ENCODE peak calls at places on chromosomes 16 and 17, in five cellular contexts. H is colonic mucosa, I is Caco-2, U is kidney, W is upper lobe of right lung. G is an unnamed sample.

GRCh38 chr17:77726549-77726957 is 231.9 kb upstream of the TNRC6C start:
- DNase-seq in H (peak; percentile 11), I (no peak), U (no peak), W (no peak), G (no peak)

GRCh38 chr17:15966879-15967248 is 21.9 kb downstream of the ADORA2B start:
- DNase-seq in H (peak; percentile 81), I (no peak), U (peak; percentile 71), W (peak; percentile 82), G (peak; percentile 35)

GRCh38 chr17:62101519-62101918 is 36.4 kb upstream of the MED13 start:
- DNase-seq in H (no peak), I (no peak), U (no peak), W (no peak), G (peak; percentile 51)

GRCh38 chr16:87322833-87323726 is 5.9 kb upstream of the C16orf95 start:
- DNase-seq in H (no peak), I (no peak), U (peak; percentile 68), W (no peak), G (no peak)

GRCh38 chr16:31085371-31085770 is 3.4 kb downstream of the PRSS53 start:
- DNase-seq in H (no peak), I (no peak), U (no peak), W (no peak), G (no peak)

GRCh38 chr16:10682604-10683003 is 12.1 kb downstream of the TEKT5 start:
- DNase-seq in H (no peak), I (no peak), U (no peak), W (no peak), G (no peak)

GRCh38 chr16:81932668-81933067 is 78.6 kb downstream of the SDR42E1 start:
- DNase-seq in H (no peak), I (no peak), U (no peak), W (no peak), G (no peak)

GRCh38 chr17:15169676-15170075 is 95.5 kb downstream of the PMP22 start:
- DNase-seq in H (no peak), I (no peak), U (no peak), W (no peak), G (no peak)

GRCh38 chr17:41367426-41368075 is 2.1 kb downstream of the KRT33B start:
- DNase-seq in H (no peak), I (no peak), U (no peak), W (no peak), G (no peak)

GRCh38 chr16:4067262-4068001 is 48.8 kb downstream of the ADCY9 start:
- DNase-seq in H (no peak), I (no peak), U (no peak), W (no peak), G (peak; percentile 15)

GRCh38 chr16:68782198-68783174 is 45.4 kb downstream of the CDH1 start:
- DNase-seq in H (no peak), I (no peak), U (no peak), W (no peak), G (no peak)

GRCh38 chr17:78316115-78316866 is 43.6 kb downstream of the SOCS3 start:
- DNase-seq in H (no peak), I (no peak), U (no peak), W (no peak), G (no peak)

GRCh38 chr17:68289473-68289872 is 1.5 kb downstream of the SLC16A6 start:
- DNase-seq in H (no peak), I (no peak), U (no peak), W (no peak), G (no peak)

GRCh38 chr16:57743886-57744645 is 8.5 kb downstream of the KATNB1 start:
- DNase-seq in H (no peak), I (no peak), U (peak; percentile 66), W (no peak), G (no peak)

GRCh38 chr17:13500947-13501346 is 100.8 kb downstream of the HS3ST3A1 start:
- DNase-seq in H (no peak), I (no peak), U (no peak), W (no peak), G (no peak)

GRCh38 chr16:5078626-5079025 is 7.0 kb downstream of the ALG1 start:
- DNase-seq in H (no peak), I (no peak), U (no peak), W (no peak), G (no peak)

GRCh38 chr17:30290696-30291570 is 811 bp downstream of the BLMH start:
- DNase-seq in H (peak; percentile 72), I (peak; percentile 64), U (no peak), W (peak; percentile 73), G (peak; percentile 35)

GRCh38 chr17:4509402-4509801 is 10.7 kb downstream of the SPNS2 start:
- DNase-seq in H (no peak), I (no peak), U (no peak), W (peak; percentile 80), G (no peak)

GRCh38 chr16:4649744-4650442 is 25.3 kb downstream of the MGRN1 start:
- DNase-seq in H (no peak), I (no peak), U (no peak), W (no peak), G (no peak)

GRCh38 chr16:56401482-56401881 is 23.9 kb downstream of the AMFR start:
- DNase-seq in H (no peak), I (peak; percentile 56), U (no peak), W (no peak), G (peak; percentile 42)

GRCh38 chr16:15552507-15552906 is 90.4 kb downstream of the MARF1 start:
- DNase-seq in H (no peak), I (no peak), U (no peak), W (no peak), G (no peak)

GRCh38 chr17:72514888-72515287 is 394.1 kb downstream of the SOX9 start:
- DNase-seq in H (no peak), I (no peak), U (no peak), W (no peak), G (no peak)

GRCh38 chr17:3845361-3845753 is 689 bp downstream of the NCBP3 start:
- DNase-seq in H (no peak), I (no peak), U (no peak), W (no peak), G (no peak)

GRCh38 chr17:1649844-1650409 is at the start of gene RILP:
- DNase-seq in H (peak; percentile 91), I (peak; percentile 82), U (peak; percentile 94), W (peak; percentile 95), G (peak; percentile 89)

GRCh38 chr17:15247891-15248529 is 17.1 kb downstream of the PMP22 start:
- DNase-seq in H (peak; percentile 13), I (no peak), U (no peak), W (no peak), G (no peak)

GRCh38 chr17:5115673-5116651 is at the start of gene USP6:
- DNase-seq in H (no peak), I (no peak), U (peak; percentile 69), W (peak; percentile 66), G (no peak)

GRCh38 chr17:1643293-1643998 is 2.1 kb downstream of the SCARF1 start:
- DNase-seq in H (peak; percentile 83), I (peak; percentile 91), U (peak; percentile 93), W (peak; percentile 92), G (no peak)

GRCh38 chr16:31138621-31139578 is 3.4 kb upstream of the PRSS8 start:
- DNase-seq in H (peak; percentile 83), I (peak; percentile 92), U (peak; percentile 95), W (peak; percentile 92), G (peak; percentile 41)

GRCh38 chr17:19015428-19015827 is 10.9 kb upstream of the FAM83G start:
- DNase-seq in H (no peak), I (no peak), U (peak; percentile 63), W (peak; percentile 46), G (no peak)

GRCh38 chr17:35022536-35023063 is 40.9 kb downstream of the RFFL start:
- DNase-seq in H (peak; percentile 23), I (no peak), U (peak; percentile 89), W (peak; percentile 87), G (peak; percentile 24)

GRCh38 chr17:77478281-77478680 is 337.5 kb downstream of the SEC14L1 start:
- DNase-seq in H (no peak), I (no peak), U (no peak), W (no peak), G (no peak)

GRCh38 chr16:83400234-83400633 is 407.5 kb upstream of the HSBP1 start:
- DNase-seq in H (no peak), I (no peak), U (no peak), W (no peak), G (no peak)

GRCh38 chr16:65121870-65122723 is at the start of gene CDH11:
- DNase-seq in H (peak; percentile 37), I (peak; percentile 42), U (peak; percentile 93), W (peak; percentile 68), G (no peak)

GRCh38 chr16:11546522-11547485 is 39.9 kb downstream of the LITAF start:
- DNase-seq in H (no peak), I (no peak), U (no peak), W (no peak), G (no peak)

GRCh38 chr17:21201302-21201602 is 12.7 kb downstream of the TMEM11 start:
- DNase-seq in H (no peak), I (no peak), U (no peak), W (no peak), G (no peak)

GRCh38 chr17:66839616-66840015 is 4.7 kb downstream of the CACNG5 start:
- DNase-seq in H (no peak), I (peak; percentile 11), U (no peak), W (no peak), G (no peak)

GRCh38 chr17:77872199-77872598 is 86.3 kb upstream of the TNRC6C start:
- DNase-seq in H (no peak), I (no peak), U (peak; percentile 24), W (peak; percentile 10), G (no peak)

GRCh38 chr17:81345211-81346089 is 49.8 kb upstream of the BAHCC1 start:
- DNase-seq in H (peak; percentile 83), I (peak; percentile 91), U (peak; percentile 97), W (peak; percentile 97), G (peak; percentile 72)
- TF ChIP-seq CTCF in H (no peak), I (peak; percentile 48), U (no peak), W (peak; percentile 33), G (peak; percentile 24)

GRCh38 chr17:57946798-57947358 is 8.3 kb downstream of the CUEDC1 start:
- DNase-seq in H (peak; percentile 72), I (peak; percentile 57), U (peak; percentile 72), W (peak; percentile 77), G (peak; percentile 80)

GRCh38 chr17:57947369-57947768 is 7.8 kb downstream of the CUEDC1 start:
- DNase-seq in H (no peak), I (no peak), U (no peak), W (no peak), G (no peak)

GRCh38 chr17:57948169-57948554 is 7.0 kb downstream of the CUEDC1 start:
- DNase-seq in H (no peak), I (no peak), U (peak; percentile 64), W (no peak), G (no peak)

GRCh38 chr17:57949649-57950048 is 5.6 kb downstream of the CUEDC1 start:
- DNase-seq in H (peak; percentile 73), I (no peak), U (no peak), W (peak; percentile 77), G (no peak)

GRCh38 chr17:57948555-57949420 is 6.4 kb downstream of the CUEDC1 start:
- DNase-seq in H (no peak), I (no peak), U (peak; percentile 21), W (no peak), G (no peak)
- TF ChIP-seq CTCF in H (no peak), I (no peak), U (no peak), W (no peak), G (no peak)

GRCh38 chr16:49513040-49513439 is 139.4 kb downstream of the C16orf78 start:
- DNase-seq in H (no peak), I (no peak), U (peak; percentile 57), W (peak; percentile 6), G (no peak)
- TF ChIP-seq CTCF in H (no peak), I (peak; percentile 41), U (no peak), W (no peak), G (peak; percentile 49)

GRCh38 chr17:40073454-40074174 is 10.8 kb downstream of the THRA start:
- DNase-seq in H (no peak), I (no peak), U (no peak), W (no peak), G (no peak)
- TF ChIP-seq CTCF in H (no peak), I (peak; percentile 3), U (no peak), W (no peak), G (no peak)